ENCODE peak calls at places on chromosomes 12 and 14, in seven cellular contexts. B is gastrocnemius medialis, C is uterus, M is prostate gland, V is IMR-90, S is heart left ventricle, G is A549. R is an unnamed sample.

GRCh38 chr12:50567926-50568325 is 63.1 kb downstream of the DIP2B start:
- DNase-seq in G (peak), C (no peak), B (no peak), V (peak), S (no peak), M (no peak), R (no peak)

GRCh38 chr12:96221391-96221790 is 27.2 kb downstream of the ELK3 start:
- DNase-seq in V (no peak), B (no peak), M (no peak), G (no peak), S (no peak), C (no peak), R (no peak)

GRCh38 chr14:85248881-85249635 is 280.9 kb upstream of the FLRT2 start:
- DNase-seq in V (peak), S (no peak), B (no peak), M (no peak), C (no peak), G (no peak), R (no peak)

GRCh38 chr12:26620907-26621306 is 212.1 kb downstream of the ITPR2 start:
- DNase-seq in M (no peak), V (no peak), G (no peak), C (no peak), S (no peak), B (no peak), R (no peak)

GRCh38 chr12:79422060-79422812 is 268.5 kb downstream of the PAWR start:
- DNase-seq in M (no peak), B (no peak), V (no peak), C (no peak), S (no peak), G (no peak), R (no peak)

GRCh38 chr14:43687866-43688265 is 819.2 kb downstream of the FSCB start:
- DNase-seq in B (no peak), M (no peak), C (no peak), V (peak), G (peak), S (no peak), R (no peak)

GRCh38 chr12:90569685-90570084 is 385.3 kb downstream of the CCER1 start:
- DNase-seq in B (no peak), V (no peak), M (no peak), G (no peak), S (no peak), C (no peak), R (no peak)

GRCh38 chr14:25231006-25231405 is 181.1 kb upstream of the STXBP6 start:
- DNase-seq in G (no peak), V (no peak), S (no peak), B (no peak), M (no peak), C (no peak), R (no peak)

GRCh38 chr12:53343449-53343848 is 7.3 kb upstream of the SP7 start:
- DNase-seq in B (no peak), S (no peak), M (no peak), C (no peak), G (no peak), V (no peak), R (no peak)

GRCh38 chr14:101780390-101780789 is 18.9 kb downstream of the PPP2R5C start:
- DNase-seq in B (no peak), S (no peak), M (no peak), C (no peak), V (no peak), G (no peak), R (no peak)

GRCh38 chr12:70154087-70154486 is 89.1 kb upstream of the CNOT2 start:
- DNase-seq in V (no peak), G (no peak), B (no peak), C (no peak), S (no peak), M (no peak), R (no peak)

GRCh38 chr12:49548822-49549648 is 10.2 kb downstream of the KCNH3 start:
- DNase-seq in C (no peak), S (no peak), G (no peak), B (no peak), V (no peak), M (peak), R (no peak)

GRCh38 chr14:22140623-22141022 is 448.4 kb downstream of the DAD1 start:
- DNase-seq in V (no peak), G (no peak), S (no peak), C (no peak), B (no peak), M (no peak), R (no peak)

GRCh38 chr12:50788562-50788961 is 24.7 kb downstream of the ATF1 start:
- DNase-seq in V (peak), G (no peak), M (no peak), B (no peak), S (no peak), C (no peak), R (no peak)

GRCh38 chr14:38279556-38279955 is 23.7 kb upstream of the CLEC14A start:
- DNase-seq in C (no peak), B (no peak), G (no peak), S (no peak), V (no peak), M (no peak), R (no peak)

GRCh38 chr14:101072945-101073597 is 169.5 kb upstream of the RTL1 start:
- DNase-seq in V (peak), G (peak), B (no peak), C (peak), S (no peak), M (peak), R (peak)

GRCh38 chr12:57518920-57519757 is 1.2 kb downstream of the DDIT3 start:
- DNase-seq in V (peak), G (peak), C (peak), S (no peak), B (no peak), M (no peak), R (peak)

GRCh38 chr14:49497725-49498348 is 88.3 kb downstream of the RPS29 start:
- DNase-seq in C (no peak), V (peak), G (peak), S (no peak), M (peak), B (no peak), R (peak)

GRCh38 chr12:97396989-97397388 is 65.6 kb upstream of the RMST start:
- DNase-seq in C (no peak), V (no peak), S (no peak), G (no peak), B (no peak), M (no peak), R (no peak)

GRCh38 chr14:94738786-94739185 is 31.1 kb downstream of the GSC start:
- DNase-seq in V (no peak), G (no peak), C (no peak), M (no peak), B (no peak), S (no peak), R (no peak)

GRCh38 chr12:77842430-77842829 is 11.7 kb downstream of the NAV3 start:
- DNase-seq in C (no peak), G (peak), B (no peak), S (no peak), V (no peak), M (no peak), R (no peak)

GRCh38 chr12:16385779-16386646 is 38.6 kb downstream of the MGST1 start:
- DNase-seq in C (peak), M (no peak), B (no peak), S (no peak), G (peak), V (peak), R (peak)

GRCh38 chr14:74401504-74402241 is 24.3 kb downstream of the SYNDIG1L start:
- DNase-seq in C (no peak), S (no peak), G (no peak), B (no peak), M (no peak), V (no peak), R (no peak)

GRCh38 chr12:101045486-101046474 is 164.3 kb downstream of the SLC5A8 start:
- DNase-seq in C (no peak), B (no peak), M (no peak), V (peak), S (no peak), G (no peak), R (peak)

GRCh38 chr14:95162641-95163040 is 5.3 kb upstream of the DICER1 start:
- DNase-seq in B (no peak), S (no peak), V (no peak), C (no peak), M (no peak), G (no peak), R (no peak)

GRCh38 chr12:12560587-12561304 is 1.9 kb downstream of the DUSP16 start:
- DNase-seq in B (peak), S (no peak), M (peak), C (peak), V (peak), G (peak), R (peak)

GRCh38 chr12:87758271-87758670 is 270.9 kb downstream of the C12orf50 start:
- DNase-seq in S (no peak), C (no peak), V (peak), G (no peak), M (no peak), B (no peak), R (no peak)

GRCh38 chr12:93061414-93062099 is 132.5 kb upstream of the EEA1 start:
- DNase-seq in M (no peak), B (no peak), V (no peak), C (no peak), G (no peak), S (peak), R (no peak)

GRCh38 chr12:52942056-52942913 is 6.6 kb upstream of the KRT18 start:
- DNase-seq in V (peak), M (no peak), S (no peak), C (no peak), B (no peak), G (no peak), R (no peak)

GRCh38 chr12:3469711-3470110 is 21.3 kb upstream of the PRMT8 start:
- DNase-seq in S (no peak), C (no peak), M (no peak), G (no peak), V (no peak), B (no peak), R (no peak)

GRCh38 chr12:3461391-3461790 is 29.6 kb upstream of the PRMT8 start:
- DNase-seq in C (no peak), M (no peak), S (no peak), V (no peak), B (no peak), G (no peak), R (no peak)

GRCh38 chr12:3463927-3464326 is 27.1 kb upstream of the PRMT8 start:
- DNase-seq in S (no peak), V (no peak), C (no peak), M (no peak), B (no peak), G (no peak), R (no peak)

GRCh38 chr12:3468329-3468728 is 22.7 kb upstream of the PRMT8 start:
- DNase-seq in C (no peak), G (no peak), M (no peak), B (no peak), S (no peak), V (no peak), R (no peak)

DNA sequence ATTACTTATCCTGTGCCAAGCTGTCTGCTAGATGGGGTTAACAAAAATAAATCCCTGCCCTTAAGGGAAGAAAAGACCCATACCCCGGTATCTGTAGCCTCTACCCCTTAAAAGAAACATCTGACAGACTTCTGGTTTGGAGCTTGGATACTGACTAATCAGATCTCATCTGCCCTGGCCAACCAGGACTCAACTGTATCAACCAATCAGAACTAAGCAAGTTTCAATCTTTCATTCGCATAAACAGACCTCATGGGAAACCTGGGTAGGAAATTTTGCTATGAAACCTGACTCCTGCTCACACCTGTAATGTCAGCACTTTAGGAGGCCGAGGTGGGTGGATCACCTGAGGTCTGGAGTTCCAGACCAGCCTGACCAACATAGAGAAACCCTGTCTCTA is 26.4 kb upstream of the PRMT8 start:
- DNase-seq in G (no peak), V (no peak), C (no peak), B (no peak), S (no peak), M (no peak), R (no peak)
- H3K4me3 ChIP-seq in G (no peak), V (no peak), C (no peak), B (no peak), S (no peak), M (no peak), R (no peak)

GRCh38 chr12:55926738-55927587 is 731 bp downstream of the PYM1 start:
- DNase-seq in S (peak), B (peak), G (peak), V (peak), M (peak), C (peak), R (peak)
- TF ChIP-seq POLR2A in S (no peak), B (peak), G (peak), V (peak), M (peak), C (peak), R (no peak)

GRCh38 chr12:1656894-1657293 is 27.9 kb downstream of the WNT5B start:
- DNase-seq in M (no peak), G (no peak), C (no peak), B (no peak), S (peak), V (no peak), R (no peak)
- H3K4me3 ChIP-seq in M (no peak), G (no peak), C (no peak), B (no peak), S (no peak), V (no peak), R (no peak)

GRCh38 chr14:23321572-23322547 is 603 bp downstream of the PABPN1 start:
- DNase-seq in C (peak), B (no peak), M (peak), G (peak), S (peak), V (peak), R (peak)
- TF ChIP-seq POLR2A in C (no peak), B (no peak), M (no peak), G (peak), S (no peak), V (peak), R (peak)

GRCh38 chr12:7961395-7962188 is 25.6 kb upstream of the SLC2A3 start:
- DNase-seq in V (peak), M (no peak), S (no peak), B (no peak), C (no peak), G (no peak), R (no peak)
- H3K4me3 ChIP-seq in V (no peak), M (no peak), S (peak), B (peak), C (no peak), G (peak), R (no peak)

GRCh38 chr12:54358945-54359761 is 5.1 kb downstream of the GPR84 start:
- DNase-seq in M (peak), C (peak), S (peak), B (peak), G (peak), V (peak), R (peak)
- TF ChIP-seq POLR2A in M (peak), C (peak), S (no peak), B (peak), G (peak), V (peak), R (no peak)

DNA sequence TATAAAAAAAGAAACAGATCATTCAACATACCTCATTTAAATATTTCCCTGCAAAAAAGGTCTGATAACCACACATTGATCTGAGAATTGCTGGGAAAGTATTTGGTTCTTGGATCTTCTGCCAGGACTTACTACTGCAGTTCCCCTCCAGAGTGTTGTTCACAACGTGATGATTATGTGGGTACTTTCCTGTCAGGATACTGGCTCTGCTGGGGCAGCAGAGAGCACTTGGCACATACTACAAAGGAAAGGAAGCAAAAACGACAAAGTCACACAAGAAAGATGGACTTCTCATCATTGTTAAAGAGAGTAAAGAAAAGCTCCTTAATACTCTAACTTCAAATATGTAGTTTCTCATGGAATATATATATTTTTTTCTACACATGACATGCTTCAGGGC is 11.5 kb downstream of the GNS start:
- DNase-seq in B (no peak), S (no peak), C (no peak), G (no peak), M (no peak), V (no peak), R (no peak)
- H3K4me3 ChIP-seq in B (no peak), S (no peak), C (no peak), G (no peak), M (no peak), V (no peak), R (no peak)

GRCh38 chr12:122823429-122823828 is 11.8 kb upstream of the HIP1R start:
- DNase-seq in V (no peak), G (no peak), S (no peak), M (no peak), B (no peak), C (no peak), R (peak)
- TF ChIP-seq POLR2A in V (no peak), G (no peak), S (no peak), M (no peak), B (no peak), C (no peak), R (peak)

DNA sequence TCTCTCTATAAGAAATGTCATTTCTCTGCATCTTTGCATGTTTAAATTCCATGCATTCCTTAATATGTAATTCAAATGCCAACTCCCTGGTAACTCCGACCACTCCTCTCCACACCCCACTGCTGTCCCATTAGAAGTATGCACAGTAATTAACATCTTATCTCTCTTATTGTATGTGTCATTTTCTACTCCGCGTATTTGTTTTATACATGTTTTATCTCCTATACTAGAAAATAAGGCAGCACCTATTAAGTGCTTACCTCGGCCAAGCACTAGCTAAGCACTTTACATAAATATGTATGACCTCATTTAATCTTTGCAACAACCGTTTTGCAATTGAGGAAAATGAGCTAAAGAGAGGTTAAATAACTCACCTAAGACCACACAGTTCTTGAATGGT is 469.8 kb downstream of the BCAT1 start:
- DNase-seq in C (no peak), G (no peak), M (no peak), V (no peak), S (no peak), B (no peak), R (no peak)
- H3K4me3 ChIP-seq in C (no peak), G (no peak), M (no peak), V (no peak), S (no peak), B (no peak), R (no peak)